ENCODE peak calls at places on chromosomes 1 and 21, in eight cellular contexts. B, C, R, P, G, H, Y and N are unnamed samples.

GRCh38 chr1:2468041-2468472 is 8.0 kb upstream of the PLCH2 start:
- DNase-seq in B (no peak), P (peak), H (no peak), G (no peak), R (peak), Y (no peak), C (no peak), N (peak)

GRCh38 chr21:41684381-41685245 is 82.2 kb downstream of the RIPK4 start:
- DNase-seq in C (peak), B (no peak), P (no peak), G (no peak), R (no peak), Y (no peak), H (peak), N (no peak)

GRCh38 chr1:204837440-204838084 is 33.1 kb upstream of the NFASC start:
- DNase-seq in P (peak), H (peak), C (peak), R (no peak), B (no peak), G (no peak), Y (no peak), N (no peak)

GRCh38 chr1:9655127-9655723 is 3.7 kb downstream of the PIK3CD start:
- DNase-seq in C (no peak), R (peak), G (no peak), Y (no peak), H (no peak), P (no peak), B (no peak), N (peak)

GRCh38 chr1:111769517-111770146 is 13.9 kb downstream of the DDX20 start:
- DNase-seq in R (peak), C (peak), Y (no peak), G (no peak), B (no peak), P (peak), H (peak), N (no peak)

GRCh38 chr21:33864150-33864549 is 51.5 kb downstream of the ATP5PO start:
- DNase-seq in H (no peak), G (no peak), P (no peak), R (no peak), Y (no peak), B (no peak), C (no peak), N (no peak)

GRCh38 chr1:233328661-233329498 is 1.4 kb downstream of the MAP3K21 start:
- DNase-seq in H (no peak), R (no peak), Y (no peak), G (no peak), B (no peak), C (no peak), P (no peak), N (no peak)

GRCh38 chr21:39022901-39023693 is 160.2 kb downstream of the PSMG1 start:
- DNase-seq in H (no peak), R (no peak), P (no peak), C (peak), B (peak), Y (no peak), G (peak), N (no peak)

GRCh38 chr1:150009604-150010387 is 730 bp downstream of the OTUD7B start:
- DNase-seq in B (peak), P (peak), R (peak), C (peak), H (peak), G (no peak), Y (peak), N (peak)

GRCh38 chr1:40977721-40978120 is 1.8 kb upstream of the CTPS1 start:
- DNase-seq in R (no peak), P (no peak), C (no peak), G (no peak), Y (no peak), H (no peak), B (no peak), N (no peak)

GRCh38 chr1:225738763-225739162 is 38.9 kb upstream of the SRP9 start:
- DNase-seq in P (no peak), Y (no peak), R (no peak), C (no peak), H (no peak), G (no peak), B (no peak), N (no peak)

GRCh38 chr21:33561373-33561772 is 18.5 kb downstream of the SON start:
- DNase-seq in C (no peak), G (no peak), R (no peak), P (no peak), B (no peak), H (no peak), Y (no peak), N (no peak)

GRCh38 chr1:67724928-67725560 is 40.0 kb downstream of the GADD45A start:
- DNase-seq in R (no peak), G (no peak), B (no peak), Y (no peak), H (peak), P (peak), C (peak), N (no peak)

GRCh38 chr1:160489513-160490261 is 33.4 kb downstream of the SLAMF6 start:
- DNase-seq in G (no peak), H (no peak), R (no peak), Y (no peak), P (no peak), C (no peak), B (no peak), N (no peak)

GRCh38 chr21:44706706-44707615 is 4.4 kb downstream of the TSPEAR start:
- DNase-seq in G (no peak), H (no peak), P (no peak), C (no peak), B (no peak), R (no peak), Y (no peak), N (no peak)

GRCh38 chr1:206609229-206609991 is 2.9 kb downstream of the EIF2D start:
- DNase-seq in R (no peak), P (peak), H (no peak), C (no peak), B (no peak), Y (no peak), G (no peak), N (no peak)

GRCh38 chr1:246324711-246325110 is 182.4 kb downstream of the SMYD3 start:
- DNase-seq in B (no peak), H (no peak), R (no peak), Y (no peak), C (no peak), G (no peak), P (no peak), N (no peak)

GRCh38 chr1:153659656-153660055 is 1.2 kb downstream of the SNAPIN start:
- DNase-seq in R (no peak), G (no peak), P (no peak), B (no peak), H (no peak), C (no peak), Y (no peak), N (no peak)

GRCh38 chr1:11729498-11730428 is 6.2 kb upstream of the AGTRAP start:
- DNase-seq in G (no peak), H (no peak), B (no peak), Y (no peak), P (no peak), R (no peak), C (peak), N (no peak)

DNA sequence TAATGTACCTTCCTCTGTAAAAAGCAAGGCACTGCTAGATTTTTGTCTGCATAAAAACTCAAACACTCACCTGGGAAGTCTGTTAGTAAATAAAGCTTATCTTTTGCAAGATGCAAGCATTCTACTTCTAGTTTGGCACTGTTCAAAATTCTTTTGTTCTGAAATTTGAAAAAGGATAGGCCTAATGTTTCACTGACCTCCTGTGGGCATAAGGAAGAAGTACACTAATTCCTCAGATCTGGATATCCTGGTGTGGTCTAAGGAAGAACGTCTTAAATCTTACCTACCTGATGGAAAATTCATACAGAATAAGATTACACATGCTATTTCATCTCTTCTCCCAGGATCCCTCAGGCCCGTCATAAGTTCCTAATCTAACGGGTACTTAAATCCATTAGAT is 93.5 kb upstream of the CAMK1G start:
- DNase-seq in P (no peak), B (no peak), Y (no peak), R (no peak), G (no peak), C (no peak), H (no peak), N (no peak)
- TF ChIP-seq CTCF in P (no peak), B (no peak), Y (no peak), R (no peak), G (peak), C (no peak), H (peak), N (no peak)

GRCh38 chr1:198751741-198752140 is 112.9 kb downstream of the PTPRC start:
- DNase-seq in Y (no peak), H (no peak), B (no peak), G (no peak), R (no peak), C (no peak), P (no peak), N (no peak)

GRCh38 chr1:198761859-198762616 is 123.2 kb downstream of the PTPRC start:
- DNase-seq in C (no peak), H (no peak), B (no peak), R (no peak), G (no peak), Y (no peak), P (no peak), N (no peak)

GRCh38 chr1:198754670-198755069 is 115.8 kb downstream of the PTPRC start:
- DNase-seq in H (no peak), G (no peak), C (no peak), R (no peak), Y (no peak), P (no peak), B (no peak), N (no peak)

GRCh38 chr1:198755715-198756114 is 116.9 kb downstream of the PTPRC start:
- DNase-seq in P (no peak), B (no peak), C (no peak), H (no peak), G (no peak), R (no peak), Y (no peak), N (no peak)

DNA sequence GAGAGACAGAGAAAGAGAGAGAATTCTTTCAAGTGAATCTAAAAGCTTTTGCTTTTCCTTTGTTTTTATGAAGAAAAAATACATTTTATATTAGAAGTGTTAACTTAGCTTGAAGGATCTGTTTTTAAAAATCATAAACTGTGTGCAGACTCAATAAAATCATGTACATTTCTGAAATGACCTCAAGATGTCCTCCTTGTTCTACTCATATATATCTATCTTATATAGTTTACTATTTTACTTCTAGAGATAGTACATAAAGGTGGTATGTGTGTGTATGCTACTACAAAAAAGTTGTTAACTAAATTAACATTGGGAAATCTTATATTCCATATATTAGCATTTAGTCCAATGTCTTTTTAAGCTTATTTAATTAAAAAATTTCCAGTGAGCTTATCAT is 117.6 kb downstream of the PTPRC start:
- DNase-seq in Y (no peak), P (peak), G (no peak), C (no peak), R (no peak), B (no peak), H (no peak), N (no peak)
- TF ChIP-seq CTCF in Y (no peak), P (no peak), G (peak), C (no peak), R (peak), B (peak), H (peak), N (peak)

GRCh38 chr1:62038594-62039284 is 155.9 kb upstream of the L1TD1 start:
- DNase-seq in R (no peak), P (no peak), Y (no peak), C (peak), B (no peak), H (no peak), G (no peak), N (no peak)
- TF ChIP-seq CTCF in R (no peak), P (no peak), Y (no peak), C (no peak), B (no peak), H (no peak), G (no peak), N (no peak)

GRCh38 chr1:183289104-183289503 is 103.0 kb downstream of the LAMC2 start:
- DNase-seq in P (no peak), C (no peak), G (no peak), H (no peak), Y (no peak), B (no peak), R (no peak), N (no peak)
- TF ChIP-seq CTCF in P (no peak), C (no peak), G (no peak), H (no peak), Y (no peak), B (no peak), R (no peak), N (no peak)

GRCh38 chr1:1292442-1292779 is 12.2 kb downstream of the SCNN1D start:
- DNase-seq in H (no peak), G (no peak), C (no peak), Y (no peak), R (no peak), B (no peak), P (no peak), N (no peak)

GRCh38 chr1:1292851-1293250 is 12.6 kb downstream of the SCNN1D start:
- DNase-seq in Y (no peak), P (no peak), B (no peak), H (no peak), G (no peak), R (no peak), C (no peak), N (no peak)

GRCh38 chr1:1291023-1291528 is 10.8 kb downstream of the SCNN1D start:
- DNase-seq in H (no peak), C (no peak), P (no peak), B (no peak), Y (no peak), R (no peak), G (no peak), N (no peak)

GRCh38 chr1:1293258-1293617 is 13.0 kb downstream of the SCNN1D start:
- DNase-seq in R (no peak), B (no peak), H (no peak), C (no peak), Y (no peak), P (no peak), G (no peak), N (no peak)

GRCh38 chr1:1291611-1292441 is 11.6 kb downstream of the SCNN1D start:
- DNase-seq in Y (no peak), B (peak), R (peak), G (peak), C (peak), H (no peak), P (peak), N (peak)
- TF ChIP-seq CTCF in Y (peak), B (peak), R (peak), G (peak), C (peak), H (peak), P (peak), N (peak)

DNA sequence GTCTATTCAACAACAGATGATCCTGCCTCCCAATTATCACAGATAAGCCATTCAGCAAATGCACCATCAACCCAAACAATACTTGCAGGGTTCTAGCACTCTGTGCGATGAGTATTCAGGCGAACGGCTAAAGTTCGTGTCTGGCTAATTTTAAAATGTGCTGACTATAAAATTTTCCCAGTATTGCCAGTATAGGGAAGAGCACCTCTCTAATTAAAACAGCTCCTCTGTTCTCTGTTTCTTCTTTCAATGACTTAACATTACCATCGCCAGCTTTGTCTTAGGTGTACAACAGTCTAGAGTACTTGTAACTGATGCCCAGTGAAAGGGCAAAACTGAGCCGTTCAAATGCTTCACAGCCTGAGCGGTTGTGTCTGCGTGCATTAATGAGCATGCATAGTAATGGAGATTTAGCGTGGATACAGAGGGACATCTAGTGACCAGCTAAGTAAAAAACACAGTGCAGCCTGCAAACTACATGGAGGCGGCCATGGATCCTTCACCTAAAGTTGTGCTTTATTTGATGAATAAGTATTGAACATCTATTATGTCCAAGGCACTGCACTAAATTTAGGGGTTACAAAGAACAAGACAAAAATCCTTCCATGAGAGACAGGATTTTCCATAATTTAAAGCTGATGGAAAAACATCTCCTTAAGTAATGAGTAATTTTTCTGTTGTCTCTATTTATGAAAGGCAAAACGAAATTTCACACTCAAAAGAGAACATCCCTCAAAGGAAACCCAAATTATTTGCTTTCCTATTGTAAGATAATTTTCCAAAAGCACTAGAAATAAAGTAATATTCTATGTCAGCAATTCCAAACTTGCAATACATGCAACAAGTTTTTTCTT is 120.0 kb downstream of the SETD4 start:
- DNase-seq in C (peak), R (no peak), Y (no peak), H (peak), P (peak), B (no peak), G (no peak), N (no peak)
- TF ChIP-seq CTCF in C (peak), R (peak), Y (peak), H (peak), P (peak), B (peak), G (peak), N (peak)

GRCh38 chr1:151371744-151372410 is 628 bp downstream of the SELENBP1 start:
- DNase-seq in C (no peak), R (no peak), B (peak), H (peak), Y (no peak), G (peak), P (peak), N (no peak)
- TF ChIP-seq CTCF in C (no peak), R (no peak), B (no peak), H (no peak), Y (no peak), G (no peak), P (no peak), N (no peak)